ENCODE peak calls at places on chromosomes 5 and 9, in four cellular contexts. Y is H1, X is NT2/D1, M is GM12878. V is an unnamed sample. For H3K4me1, the result is how much of the 10 kb centered on the place peaks cover.

GRCh38 chr5:158822099-158822498 is 277.6 kb downstream of the EBF1 start:
- DNase-seq in M (no peak), Y (no peak), X (no peak), V (no peak)

GRCh38 chr9:17486401-17486800 is 92.5 kb upstream of the SH3GL2 start:
- DNase-seq in M (no peak), Y (no peak), X (no peak), V (no peak)

GRCh38 chr9:76369583-76369982 is 24.6 kb downstream of the RFK start:
- DNase-seq in Y (no peak), M (peak), X (no peak), V (peak)

GRCh38 chr5:151383011-151383410 is 35.7 kb upstream of the SLC36A2 start:
- DNase-seq in M (no peak), Y (no peak), X (no peak), V (no peak)

GRCh38 chr5:167356374-167356773 is 935.1 kb upstream of the WWC1 start:
- DNase-seq in X (no peak), Y (no peak), M (no peak), V (no peak)

GRCh38 chr5:145365464-145365863 is 469.7 kb downstream of the PRELID2 start:
- DNase-seq in Y (no peak), X (no peak), M (no peak), V (no peak)

GRCh38 chr9:79470957-79471356 is 100.8 kb upstream of the TLE4 start:
- DNase-seq in M (no peak), X (no peak), Y (no peak), V (no peak)

GRCh38 chr5:17185776-17186175 is 31.7 kb upstream of the BASP1 start:
- DNase-seq in X (no peak), Y (no peak), M (no peak), V (no peak)

GRCh38 chr5:163978897-163979296 is 473.5 kb downstream of the MAT2B start:
- DNase-seq in Y (peak), M (no peak), X (no peak), V (no peak)

GRCh38 chr9:129125478-129125877 is 14.3 kb downstream of the PTPA start:
- DNase-seq in Y (no peak), M (no peak), X (no peak), V (no peak)

GRCh38 chr9:89466451-89467277 is 31.2 kb downstream of the SEMA4D start:
- DNase-seq in Y (no peak), X (no peak), M (peak), V (no peak)

GRCh38 chr5:5103249-5103648 is 36.9 kb upstream of the ADAMTS16 start:
- DNase-seq in M (no peak), X (no peak), Y (no peak), V (no peak)

GRCh38 chr9:132587484-132587858 is 5.1 kb downstream of the BARHL1 start:
- DNase-seq in X (no peak), M (no peak), Y (no peak), V (no peak)

GRCh38 chr5:74660146-74660545 is 19.6 kb upstream of the ENC1 start:
- DNase-seq in Y (no peak), X (no peak), M (no peak), V (no peak)

GRCh38 chr9:33044162-33044673 is 19.1 kb downstream of the DNAJA1 start:
- DNase-seq in Y (peak), M (no peak), X (peak), V (no peak)

DNA sequence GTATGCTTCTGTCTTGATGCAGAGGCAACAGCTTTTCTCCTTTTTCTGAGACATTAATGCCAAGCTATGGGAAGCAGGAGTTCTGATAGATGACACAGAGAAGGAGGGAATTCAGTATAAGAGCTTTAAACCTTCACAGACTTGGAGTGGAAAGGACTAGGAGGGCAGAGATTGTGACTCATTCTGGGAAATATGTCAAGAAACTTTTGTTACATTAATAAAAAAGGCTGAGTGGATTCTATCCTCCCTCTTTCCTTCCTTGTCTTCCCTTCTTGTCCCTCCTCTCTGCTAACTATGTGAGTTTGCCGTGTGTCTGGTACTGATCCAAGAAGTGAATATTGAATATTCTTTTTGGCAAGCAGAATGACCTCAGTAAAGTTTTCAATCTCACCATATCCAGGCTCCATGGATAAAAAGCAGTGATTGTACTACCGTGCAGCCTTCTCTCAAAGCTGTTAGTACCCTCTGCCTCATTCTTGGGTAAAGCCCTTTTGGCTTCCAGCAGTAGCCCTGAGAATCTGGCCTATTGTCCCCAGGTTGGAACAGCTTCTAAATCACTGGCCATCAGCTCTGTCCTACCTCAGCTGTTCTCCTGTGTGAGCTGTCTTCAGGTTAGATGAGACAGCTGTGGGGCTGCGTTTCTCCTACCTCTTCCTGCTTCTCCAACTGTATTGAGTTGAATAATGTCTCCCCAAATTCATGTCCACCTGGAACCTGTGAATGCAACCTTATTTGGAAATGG is 73.9 kb downstream of the ATG10 start:
- DNase-seq in X (no peak), M (no peak), Y (no peak), V (no peak)
- TF ChIP-seq SUZ12 in X (no peak), M (no peak), Y (no peak), V (no peak)

GRCh38 chr9:137198051-137198747 is 2.3 kb downstream of the TPRN start:
- DNase-seq in X (no peak), Y (no peak), M (no peak), V (no peak)
- H3K4me1 ChIP-seq in X (under half), Y (under half), M (under half), V (half or more)

GRCh38 chr9:34988218-34989055 is 1.1 kb upstream of the DNAJB5 start:
- DNase-seq in Y (no peak), M (no peak), X (no peak), V (no peak)

GRCh38 chr9:34989056-34989945 is at the start of gene DNAJB5:
- DNase-seq in Y (peak), M (peak), X (peak), V (peak)

GRCh38 chr9:34986541-34987047 is 3.0 kb upstream of the DNAJB5 start:
- DNase-seq in Y (no peak), M (no peak), X (no peak), V (no peak)

GRCh38 chr9:34985311-34985899 is 4.1 kb upstream of the DNAJB5 start:
- DNase-seq in Y (no peak), X (peak), M (no peak), V (peak)

GRCh38 chr9:34987160-34988040 is 2.1 kb upstream of the DNAJB5 start:
- DNase-seq in X (no peak), M (no peak), Y (no peak), V (no peak)
- TF ChIP-seq SUZ12 in X (no peak), M (no peak), Y (no peak), V (no peak)

GRCh38 chr5:58066557-58066956 is 393.3 kb downstream of the PLK2 start:
- DNase-seq in M (no peak), X (no peak), Y (no peak), V (no peak)

GRCh38 chr5:58069016-58069705 is 390.7 kb downstream of the PLK2 start:
- DNase-seq in X (no peak), M (no peak), Y (no peak), V (no peak)

GRCh38 chr5:58066076-58066475 is 393.8 kb downstream of the PLK2 start:
- DNase-seq in Y (no peak), M (no peak), X (no peak), V (no peak)

GRCh38 chr5:58060971-58061370 is 398.9 kb downstream of the PLK2 start:
- DNase-seq in X (no peak), Y (no peak), M (no peak), V (no peak)

GRCh38 chr5:58064799-58065198 is 395.1 kb downstream of the PLK2 start:
- DNase-seq in X (no peak), Y (no peak), M (no peak), V (no peak)
- H3K4me1 ChIP-seq in X (under half), Y (under half), M (under half), V (under half)

GRCh38 chr5:52065182-52065581 is 681.9 kb downstream of the ISL1 start:
- DNase-seq in Y (no peak), M (no peak), X (no peak), V (no peak)

DNA sequence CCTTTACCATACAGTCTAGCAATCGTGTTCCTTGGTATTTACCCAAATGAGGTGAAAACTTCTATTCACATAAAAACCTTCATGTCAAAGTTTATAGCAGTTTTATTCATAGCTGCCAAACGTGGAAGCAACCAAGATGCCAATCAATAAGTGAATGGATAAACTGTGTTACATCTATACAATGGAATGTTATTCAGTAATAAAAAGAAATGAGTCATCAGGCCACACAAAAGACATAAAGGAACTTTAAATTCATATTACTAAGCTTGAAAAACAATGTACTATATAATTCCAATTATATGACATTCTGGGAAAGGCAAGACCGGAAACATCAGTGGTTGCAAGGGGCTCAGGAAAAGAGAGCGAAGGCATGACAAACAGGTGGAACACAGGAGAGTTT is 679.9 kb downstream of the ISL1 start:
- DNase-seq in Y (no peak), X (no peak), M (no peak), V (no peak)
- TF ChIP-seq SUZ12 in Y (no peak), X (no peak), M (no peak), V (no peak)

GRCh38 chr5:36389245-36389644 is 87.5 kb upstream of the RANBP3L start:
- DNase-seq in X (no peak), Y (no peak), M (no peak), V (no peak)

GRCh38 chr5:36392818-36393217 is 91.1 kb upstream of the RANBP3L start:
- DNase-seq in M (no peak), X (no peak), Y (no peak), V (no peak)

GRCh38 chr5:36392186-36392585 is 90.5 kb upstream of the RANBP3L start:
- DNase-seq in X (no peak), Y (no peak), M (no peak), V (no peak)

GRCh38 chr5:36388288-36388687 is 86.6 kb upstream of the RANBP3L start:
- DNase-seq in X (no peak), Y (no peak), M (no peak), V (no peak)

GRCh38 chr5:36390640-36391039 is 88.9 kb upstream of the RANBP3L start:
- DNase-seq in X (no peak), Y (no peak), M (no peak), V (no peak)
- H3K4me1 ChIP-seq in X (under half), Y (under half), M (under half), V (under half)

DNA sequence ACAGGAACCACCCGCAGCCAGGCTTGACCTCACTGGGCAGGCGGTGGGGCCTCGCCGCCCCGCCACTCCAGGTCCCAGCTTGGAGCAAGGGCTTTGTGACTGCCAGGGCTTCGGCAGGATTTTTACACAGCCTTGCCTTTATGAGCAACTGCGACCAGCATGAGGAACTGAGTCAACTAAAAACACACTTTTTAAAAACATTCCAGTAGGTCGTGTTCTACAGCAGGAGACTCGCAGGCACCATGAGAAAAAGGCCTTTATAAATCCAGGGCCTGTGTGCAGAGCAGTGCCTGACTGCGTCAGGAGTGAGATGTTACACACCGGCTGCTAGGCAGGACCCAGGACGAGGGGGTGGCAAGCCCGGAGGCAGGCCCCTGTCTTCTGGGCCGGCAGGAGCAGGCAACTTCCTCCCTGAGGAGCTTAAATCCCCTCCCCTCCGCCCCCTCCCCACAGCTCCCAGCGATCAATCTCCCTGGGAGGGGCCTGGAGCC is 92.7 kb downstream of the ROR2 start:
- DNase-seq in M (no peak), X (no peak), Y (no peak), V (no peak)
- TF ChIP-seq SUZ12 in M (no peak), X (no peak), Y (no peak), V (no peak)

DNA sequence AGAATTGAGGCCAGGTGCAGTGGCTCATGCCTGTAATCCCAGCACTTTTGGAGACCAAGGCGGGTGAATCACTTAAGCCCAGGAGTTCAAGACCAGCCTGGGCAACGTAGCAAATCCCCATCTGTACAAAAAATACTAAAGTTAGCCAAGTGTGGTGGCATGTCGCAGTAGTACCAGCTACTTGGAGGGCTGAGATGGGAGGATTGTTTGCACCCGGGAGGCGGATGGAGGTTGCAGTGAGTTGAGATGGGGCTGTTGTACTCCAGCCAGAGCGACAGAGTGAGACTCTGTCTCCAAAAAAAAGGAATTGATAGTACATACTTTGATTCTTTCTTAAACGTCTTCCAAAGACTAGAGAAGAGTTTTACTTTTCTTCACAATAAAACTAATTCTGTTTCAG is 132.1 kb upstream of the GRHPR start:
- DNase-seq in Y (no peak), M (no peak), X (no peak), V (no peak)
- H3K4me1 ChIP-seq in Y (under half), M (half or more), X (under half), V (under half)

GRCh38 chr5:55593115-55593472 is 58.3 kb upstream of the PLPP1 start:
- DNase-seq in M (no peak), X (no peak), Y (no peak), V (no peak)
- TF ChIP-seq SUZ12 in M (no peak), X (no peak), Y (no peak), V (no peak)